ENCODE peak calls at places on chromosomes 3 and 15, in ten cellular contexts. W is HepG2, O is SK-N-SH, D is A549, K is tibial nerve, R is sigmoid colon, U is transverse colon, E is stomach, M is ovary, J is K562. P is an unnamed sample.

GRCh38 chr15:39429898-39430357 is 151.0 kb upstream of the THBS1 start:
- DNase-seq in M (no peak), O (no peak), K (no peak), W (peak; percentile 20), R (no peak), D (peak; percentile 24), J (no peak), E (peak; percentile 31), U (no peak), P (no peak)

GRCh38 chr3:195077611-195078540 is 193.1 kb downstream of the XXYLT1 start:
- DNase-seq in J (no peak), K (no peak), W (no peak), R (peak; percentile 36), M (no peak), O (peak; percentile 56), E (no peak), U (no peak), D (no peak), P (no peak)

GRCh38 chr3:64798316-64798715 is 110.5 kb upstream of the ADAMTS9 start:
- DNase-seq in K (no peak), J (no peak), R (no peak), E (no peak), M (no peak), O (no peak), D (no peak), W (no peak), U (no peak), P (no peak)

GRCh38 chr3:145704020-145704419 is 457.0 kb downstream of the PLOD2 start:
- DNase-seq in U (no peak), O (no peak), D (peak; percentile 6), J (no peak), E (no peak), R (no peak), K (no peak), M (no peak), W (no peak), P (no peak)

GRCh38 chr3:25074151-25074550 is 353.9 kb upstream of the RARB start:
- DNase-seq in R (no peak), E (no peak), D (no peak), M (no peak), K (no peak), U (no peak), W (no peak), O (no peak), J (no peak), P (no peak)

GRCh38 chr3:197482001-197482400 is 73.8 kb downstream of the BDH1 start:
- DNase-seq in R (no peak), K (no peak), E (no peak), U (no peak), O (no peak), D (no peak), M (no peak), J (no peak), W (no peak), P (no peak)

GRCh38 chr15:66481107-66481856 is 16.3 kb downstream of the SNAPC5 start:
- DNase-seq in J (peak; percentile 81), R (no peak), D (no peak), W (no peak), O (no peak), K (no peak), E (no peak), M (no peak), U (no peak), P (no peak)

GRCh38 chr15:90266061-90266431 is 574 bp downstream of the NGRN start:
- DNase-seq in O (peak; percentile 72), U (peak; percentile 40), D (peak; percentile 68), W (no peak), E (peak; percentile 28), R (peak; percentile 73), J (peak; percentile 64), K (no peak), M (no peak), P (no peak)

GRCh38 chr3:68817243-68817642 is 115.1 kb downstream of the TAFA4 start:
- DNase-seq in D (no peak), O (no peak), W (no peak), R (no peak), E (no peak), J (no peak), K (no peak), M (no peak), U (no peak), P (no peak)

DNA sequence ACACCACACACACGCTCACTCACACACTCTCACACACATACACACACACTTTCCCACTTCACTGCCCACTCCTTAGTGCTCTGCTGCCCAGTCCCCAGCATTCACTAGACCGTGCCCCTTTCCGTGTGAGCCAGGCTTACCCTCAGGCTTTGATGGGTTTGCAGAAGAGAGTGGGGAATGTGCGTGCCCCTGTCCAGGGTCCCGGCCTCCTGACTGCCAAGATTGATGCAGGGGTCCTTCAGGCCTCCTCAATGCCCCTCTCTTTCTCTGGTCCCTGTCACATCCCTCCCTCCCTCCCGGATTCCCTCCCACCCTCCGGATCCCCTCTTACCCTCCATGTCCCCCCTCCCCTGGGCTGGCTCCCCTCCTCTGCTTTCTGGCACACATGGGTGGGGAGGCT is 27.9 kb upstream of the KIF23 start:
- DNase-seq in R (peak; percentile 38), D (no peak), U (no peak), E (no peak), O (no peak), J (no peak), W (no peak), M (no peak), K (no peak), P (no peak)
- H3K4me3 ChIP-seq in R (no peak overlapping the region), D (no peak overlapping the region), U (no peak overlapping the region), E (no peak overlapping the region), O (no peak overlapping the region), J (no peak overlapping the region), W (no peak overlapping the region), M (no peak overlapping the region), K (no peak overlapping the region), P (no peak overlapping the region)

GRCh38 chr3:75295013-75295412 is 369.1 kb upstream of the FRG2C start:
- DNase-seq in K (no peak), M (no peak), U (no peak), E (peak; percentile 36), W (no peak), J (no peak), D (no peak), O (no peak), R (no peak), P (no peak)

GRCh38 chr3:75296858-75297257 is 367.3 kb upstream of the FRG2C start:
- DNase-seq in K (no peak), O (no peak), W (no peak), E (no peak), M (no peak), D (no peak), J (no peak), U (no peak), R (no peak), P (no peak)

DNA sequence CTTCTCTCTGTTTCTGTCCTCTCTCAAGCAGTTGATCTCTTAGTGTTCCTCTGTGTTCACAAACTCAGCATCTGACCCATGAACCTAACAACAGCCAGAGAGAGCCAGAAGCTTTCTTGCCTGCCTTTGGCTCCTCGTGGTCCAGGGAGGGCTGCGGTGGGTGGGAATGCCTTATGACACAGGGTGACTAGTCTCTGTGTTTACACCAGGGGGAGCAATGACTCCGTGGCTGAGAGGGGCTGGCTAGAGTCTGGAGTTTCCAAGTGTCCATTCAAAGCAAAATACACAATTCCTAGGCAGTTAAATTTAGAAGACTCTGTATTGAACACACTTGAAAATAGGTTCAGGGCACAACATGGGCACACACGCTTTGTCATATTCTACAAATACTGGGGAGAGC is 370.0 kb upstream of the FRG2C start:
- DNase-seq in D (peak; percentile 10), W (peak; percentile 2), K (no peak), J (peak; percentile 6), O (peak; percentile 78), M (peak; percentile 39), E (peak; percentile 30), R (peak; percentile 72), U (peak; percentile 13), P (no peak)
- TF ChIP-seq EP300 in D (no peak), W (no peak), K (no peak), J (no peak), O (no peak), M (no peak), E (no peak), R (no peak), U (no peak), P (no peak)

GRCh38 chr3:53173107-53173506 is 12.1 kb downstream of the PRKCD start:
- DNase-seq in W (no peak), K (no peak), O (no peak), R (no peak), U (no peak), M (no peak), D (no peak), E (no peak), J (no peak), P (no peak)

GRCh38 chr3:53169832-53170324 is 8.9 kb downstream of the PRKCD start:
- DNase-seq in O (no peak), K (no peak), D (no peak), U (no peak), J (no peak), R (no peak), E (no peak), M (no peak), W (no peak), P (no peak)

GRCh38 chr3:53170325-53171108 is 9.5 kb downstream of the PRKCD start:
- DNase-seq in M (no peak), E (no peak), R (no peak), D (no peak), J (no peak), K (no peak), W (peak; percentile 51), U (peak; percentile 75), O (no peak), P (no peak)

GRCh38 chr3:53171109-53171453 is 10.1 kb downstream of the PRKCD start:
- DNase-seq in M (no peak), D (no peak), J (no peak), R (no peak), K (no peak), U (no peak), E (no peak), W (peak; percentile 88), O (no peak), P (no peak)

DNA sequence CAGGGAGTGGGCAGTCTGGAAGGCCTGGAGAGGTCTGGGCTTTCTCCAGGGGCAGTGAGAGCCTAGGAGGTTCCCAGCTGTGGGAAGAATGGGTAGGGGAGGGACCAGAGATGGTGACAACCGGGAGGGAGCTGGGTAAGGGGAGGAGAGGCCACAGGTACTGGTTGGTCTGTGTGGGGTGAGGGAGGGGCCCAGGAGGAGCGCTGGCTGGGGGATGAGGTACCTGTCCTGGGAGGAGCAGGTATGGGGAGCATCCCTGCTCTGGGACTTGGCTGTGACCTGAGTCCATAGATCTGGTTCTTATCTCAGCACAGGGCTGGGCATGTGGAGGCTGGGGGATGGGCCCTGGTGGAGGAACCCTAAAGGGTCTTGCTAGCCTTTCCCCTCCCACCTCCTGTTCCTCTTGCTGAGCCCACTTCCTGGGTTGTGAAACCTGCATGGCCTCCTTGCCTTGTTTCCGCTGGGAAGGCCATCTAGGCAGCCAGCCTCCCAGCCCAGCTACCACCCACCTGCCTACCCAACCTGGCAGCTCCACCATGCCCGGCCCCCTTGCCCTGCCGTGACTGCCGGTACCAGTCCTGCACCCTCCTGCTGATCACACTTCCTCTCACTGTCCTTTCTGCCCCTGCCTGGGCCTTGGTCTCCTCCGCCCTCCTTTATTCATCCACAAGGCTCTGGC is 11.0 kb downstream of the PRKCD start:
- DNase-seq in W (no peak), K (no peak), U (no peak), M (no peak), E (no peak), J (no peak), D (no peak), O (no peak), R (no peak), P (no peak)
- H3K4me1 ChIP-seq in W (peaks cover 59% of the 10 kb centered on the region), K (peaks cover 49% of the 10 kb centered on the region), U (peaks cover 28% of the 10 kb centered on the region), M (no peaks in the 10 kb centered on the region), E (peaks cover 82% of the 10 kb centered on the region), J (peaks cover under 1% of the 10 kb centered on the region), D (no peaks in the 10 kb centered on the region), O (peaks cover 53% of the 10 kb centered on the region), R (no peaks in the 10 kb centered on the region), P (peaks cover 45% of the 10 kb centered on the region)

GRCh38 chr3:128956440-128956839 is 37.4 kb downstream of the CFAP92 start:
- DNase-seq in J (no peak), U (no peak), O (no peak), D (no peak), M (no peak), R (no peak), E (no peak), K (no peak), W (no peak), P (no peak)
- H3K4me3 ChIP-seq in J (no peak overlapping the region), U (no peak overlapping the region), O (no peak overlapping the region), D (no peak overlapping the region), M (no peak overlapping the region), R (no peak overlapping the region), E (no peak overlapping the region), K (no peak overlapping the region), W (no peak overlapping the region), P (no peak overlapping the region)

P was measured in suprapubic skin.